ENCODE peak calls at places on chromosome 1, in seven cellular contexts. V is mammary epithelial cell, S is upper lobe of right lung, A is neural progenitor cell, M is stomach, C is mesenchymal stem cell, X is IMR-90. U is an unnamed sample.

GRCh38 chr1:118290046-118290445 is 105.0 kb upstream of the SPAG17 start:
- DNase-seq in V (no peak), S (no peak), A (no peak), M (no peak), C (no peak), X (no peak), U (no peak)

GRCh38 chr1:208219098-208219658 is 25.0 kb downstream of the PLXNA2 start:
- DNase-seq in V (peak; percentile 87), S (no peak), A (no peak), M (no peak), C (no peak), X (no peak), U (no peak)

GRCh38 chr1:184253921-184254320 is 132.9 kb upstream of the C1orf21 start:
- DNase-seq in V (no peak), S (no peak), A (no peak), M (no peak), C (no peak), X (no peak), U (no peak)

GRCh38 chr1:10819198-10819901 is 22.9 kb upstream of the CASZ1 start:
- DNase-seq in V (no peak), S (no peak), A (no peak), M (no peak), C (no peak), X (no peak), U (no peak)

GRCh38 chr1:66938618-66939017 is 13.8 kb downstream of the MIER1 start:
- DNase-seq in V (peak; percentile 39), S (no peak), A (no peak), M (no peak), C (no peak), X (peak; percentile 45), U (no peak)

GRCh38 chr1:119327066-119327435 is 41.5 kb upstream of the HAO2 start:
- DNase-seq in V (no peak), S (no peak), A (peak; percentile 61), M (no peak), C (peak; percentile 10), X (no peak), U (no peak)

GRCh38 chr1:12453400-12454343 is 164.3 kb downstream of the DHRS3 start:
- DNase-seq in V (no peak), S (no peak), A (no peak), M (no peak), C (no peak), X (no peak), U (no peak)

GRCh38 chr1:152013664-152014237 is 20.1 kb upstream of the S100A10 start:
- DNase-seq in V (no peak), S (no peak), A (peak; percentile 72), M (peak; percentile 65), C (peak; percentile 60), X (peak; percentile 56), U (peak; percentile 73)

GRCh38 chr1:115969509-115969908 is 6.8 kb upstream of the SLC22A15 start:
- DNase-seq in V (no peak), S (no peak), A (peak; percentile 82), M (no peak), C (peak; percentile 2), X (no peak), U (no peak)

GRCh38 chr1:232274236-232274855 is 355.6 kb downstream of the SIPA1L2 start:
- DNase-seq in V (no peak), S (no peak), A (no peak), M (no peak), C (peak; percentile 68), X (no peak), U (peak; percentile 48)

GRCh38 chr1:117600966-117601365 is 4.9 kb upstream of the TENT5C start:
- DNase-seq in V (no peak), S (no peak), A (no peak), M (no peak), C (no peak), X (peak; percentile 46), U (no peak)

GRCh38 chr1:185864889-185865288 is 130.7 kb downstream of the HMCN1 start:
- DNase-seq in V (peak; percentile 96), S (no peak), A (no peak), M (no peak), C (peak; percentile 49), X (peak; percentile 97), U (no peak)

GRCh38 chr1:222167111-222167510 is 380.8 kb downstream of the HHIPL2 start:
- DNase-seq in V (peak; percentile 100), S (no peak), A (peak; percentile 46), M (peak; percentile 51), C (peak; percentile 50), X (peak; percentile 94), U (peak; percentile 40)

GRCh38 chr1:40880813-40881549 is 18.8 kb upstream of the CITED4 start:
- DNase-seq in V (peak; percentile 82), S (no peak), A (no peak), M (no peak), C (no peak), X (no peak), U (no peak)

DNA sequence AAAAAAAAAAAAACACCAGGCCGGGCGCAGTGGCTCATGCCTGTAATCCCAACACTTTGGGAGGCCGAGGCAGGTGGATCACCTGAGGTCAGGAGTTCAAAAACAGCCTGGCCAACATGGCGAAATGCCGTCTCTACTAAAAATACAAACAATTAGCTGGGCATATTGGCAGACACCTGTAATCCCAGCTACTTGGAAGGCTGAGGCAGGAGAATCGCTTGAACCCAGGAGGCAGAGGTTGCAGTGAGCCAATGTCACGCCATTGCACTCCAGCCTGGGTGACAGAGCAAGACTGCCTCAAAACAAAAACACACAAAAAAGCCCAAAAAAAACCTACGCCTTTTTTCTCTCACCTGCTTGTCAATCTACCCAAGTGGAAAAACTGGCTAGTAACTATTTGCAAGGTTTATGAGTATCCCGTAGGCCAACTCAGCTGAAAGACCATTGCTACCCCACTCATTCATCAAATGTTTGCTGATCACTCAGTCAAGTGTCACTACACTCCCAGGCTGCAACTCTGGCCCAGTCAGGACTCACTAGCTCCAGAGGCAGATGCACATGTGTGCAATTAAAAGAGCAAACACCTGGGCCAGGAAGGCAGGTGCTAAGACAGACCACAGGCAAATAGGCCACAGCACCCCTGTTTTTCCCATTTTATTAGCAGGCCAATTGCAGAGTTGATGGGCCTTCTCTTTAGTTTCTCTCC is 2.0 kb downstream of the CSRP1 start:
- DNase-seq in V (no peak), S (no peak), A (no peak), M (no peak), C (no peak), X (no peak), U (peak; percentile 58)
- H3K4me3 ChIP-seq in V (peak overlapping the region; percentile 63), S (peak overlapping the region; percentile 88), A (no peak overlapping the region), M (peak overlapping the region; percentile 73), C (no peak overlapping the region), X (peak overlapping the region; percentile 79), U (no peak overlapping the region)

DNA sequence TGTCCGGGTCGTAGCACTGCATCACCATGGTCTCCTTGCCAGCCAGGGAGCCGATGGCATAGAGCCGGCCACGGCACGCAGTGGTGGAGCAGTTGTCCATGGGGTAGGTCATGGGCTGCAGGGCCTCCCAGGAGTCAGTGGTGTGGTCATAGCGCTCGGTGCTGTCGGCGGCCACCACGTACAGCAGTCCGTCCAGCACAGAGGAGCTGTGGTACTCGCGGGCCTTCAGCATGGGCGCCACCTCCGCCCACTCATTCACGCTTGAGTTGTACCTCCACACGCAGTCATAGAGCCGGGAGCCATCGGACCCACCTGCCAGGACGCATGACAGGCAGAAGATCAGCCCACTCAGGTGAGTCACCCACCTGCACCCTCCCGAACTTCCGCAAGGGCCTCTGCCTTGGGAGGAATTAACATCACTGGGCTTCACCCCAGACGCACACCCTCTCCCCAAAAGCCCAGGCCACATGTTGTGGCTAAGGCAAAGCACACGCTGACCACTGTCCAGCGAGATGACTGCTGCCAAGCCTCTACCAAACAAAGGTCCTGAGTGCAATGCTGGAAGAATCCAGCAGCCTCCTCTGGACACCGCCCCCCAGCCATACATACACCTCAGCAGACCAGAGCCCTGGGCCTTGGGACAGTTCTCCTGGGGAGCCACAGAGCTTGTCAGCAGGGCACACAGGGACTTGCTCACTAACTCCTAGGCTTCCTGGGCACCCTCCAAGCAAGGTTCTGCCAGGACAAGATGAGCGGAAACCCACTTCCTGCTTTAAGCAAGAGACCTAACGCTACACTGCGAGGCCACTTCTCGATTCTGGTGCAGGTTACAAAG is 3.3 kb downstream of the KLHL21 start:
- DNase-seq in V (peak; percentile 92), S (no peak), A (no peak), M (no peak), C (no peak), X (no peak), U (no peak)
- H3K27ac ChIP-seq in V (peak overlapping the region; percentile 97), S (peak overlapping the region; percentile 99), A (no peak overlapping the region), M (peak overlapping the region; percentile 100), C (no peak overlapping the region), X (no peak overlapping the region), U (no peak overlapping the region)

GRCh38 chr1:158494737-158495136 is 22.7 kb downstream of the OR10R2 start:
- DNase-seq in V (no peak), S (no peak), A (no peak), M (no peak), C (no peak), X (no peak), U (no peak)
- H3K4me3 ChIP-seq in V (no peak overlapping the region), S (no peak overlapping the region), A (no peak overlapping the region), M (no peak overlapping the region), C (no peak overlapping the region), X (no peak overlapping the region), U (no peak overlapping the region)

DNA sequence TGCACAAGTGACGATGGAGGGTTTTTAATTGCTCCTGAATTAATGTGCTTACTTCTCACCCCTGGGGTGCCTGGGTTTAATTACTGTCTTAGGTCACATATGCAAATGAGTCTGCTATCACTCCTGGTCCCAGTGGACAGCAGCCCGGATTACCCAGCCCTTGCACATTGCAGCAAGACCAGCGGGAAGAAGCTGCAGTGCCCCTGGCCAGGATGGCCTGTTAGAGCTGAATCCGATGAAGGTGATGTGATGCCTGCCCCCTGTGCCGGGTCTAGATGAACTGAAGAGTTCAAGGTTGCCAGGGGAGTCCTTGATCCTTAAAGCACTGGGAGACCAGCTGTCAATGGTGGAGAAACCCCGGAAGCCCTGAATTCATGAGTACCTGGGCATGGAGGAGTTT is 24.2 kb downstream of the ENO1 start:
- DNase-seq in V (no peak), S (no peak), A (no peak), M (no peak), C (no peak), X (no peak), U (no peak)
- H3K27ac ChIP-seq in V (no peak overlapping the region), S (no peak overlapping the region), A (no peak overlapping the region), M (no peak overlapping the region), C (no peak overlapping the region), X (no peak overlapping the region), U (no peak overlapping the region)

GRCh38 chr1:13700521-13701273 is 709 bp downstream of the PRDM2 start:
- DNase-seq in V (peak; percentile 12), S (peak; percentile 81), A (peak; percentile 62), M (peak; percentile 45), C (peak; percentile 30), X (peak; percentile 20), U (peak; percentile 50)

GRCh38 chr1:13699936-13700520 is at the start of gene PRDM2:
- DNase-seq in V (peak; percentile 12), S (peak; percentile 85), A (peak; percentile 74), M (peak; percentile 52), C (peak; percentile 52), X (peak; percentile 17), U (peak; percentile 78)

GRCh38 chr1:13697738-13698137 is 2.2 kb upstream of the PRDM2 start:
- DNase-seq in V (no peak), S (no peak), A (no peak), M (no peak), C (no peak), X (no peak), U (no peak)

GRCh38 chr1:13699510-13699909 is 478 bp upstream of the PRDM2 start:
- DNase-seq in V (no peak), S (no peak), A (no peak), M (no peak), C (peak; percentile 12), X (no peak), U (no peak)

GRCh38 chr1:13694886-13695684 is 4.9 kb upstream of the PRDM2 start:
- DNase-seq in V (no peak), S (no peak), A (no peak), M (no peak), C (no peak), X (no peak), U (no peak)
- H3K4me3 ChIP-seq in V (no peak overlapping the region), S (no peak overlapping the region), A (no peak overlapping the region), M (no peak overlapping the region), C (no peak overlapping the region), X (no peak overlapping the region), U (no peak overlapping the region)

GRCh38 chr1:107964397-107965111 is 426 bp downstream of the VAV3 start:
- DNase-seq in V (peak; percentile 53), S (peak; percentile 67), A (peak; percentile 44), M (peak; percentile 37), C (no peak), X (no peak), U (peak; percentile 28)
- H3K27ac ChIP-seq in V (no peak overlapping the region), S (peak overlapping the region; percentile 79), A (no peak overlapping the region), M (peak overlapping the region; percentile 89), C (no peak overlapping the region), X (no peak overlapping the region), U (no peak overlapping the region)

U was measured in hepatocyte.